ENCODE peak calls at places on chromosomes 12 and 14, in eight cellular contexts. M is neural progenitor cell, O is left ventricle myocardium inferior, U is RWPE2, Q is uterus, W is mesenchymal stem cell, Z is stomach, X is endodermal cell. Y is an unnamed sample.
A peak's percentile ranks its signal among the peaks of the same experiment; 100 is the strongest.

GRCh38 chr12:4119157-4119761 is 154.3 kb upstream of the CCND2 start:
- DNase-seq in O (no peak), U (peak; percentile 34), M (no peak), W (no peak), Z (no peak), Q (no peak), X (no peak), Y (peak; percentile 42)

GRCh38 chr14:85415015-85415712 is 114.8 kb upstream of the FLRT2 start:
- DNase-seq in M (no peak), O (peak; percentile 15), Z (no peak), Q (peak; percentile 47), W (peak; percentile 85), X (peak; percentile 67), U (peak; percentile 92), Y (peak; percentile 80)

GRCh38 chr14:72683787-72684186 is 210.1 kb downstream of the DPF3 start:
- DNase-seq in M (no peak), O (no peak), Q (no peak), W (no peak), U (no peak), Z (no peak), X (no peak), Y (no peak)

GRCh38 chr14:76920572-76921175 is 94.5 kb downstream of the LRRC74A start:
- DNase-seq in M (peak; percentile 51), Q (no peak), Z (no peak), O (no peak), U (no peak), W (peak; percentile 54), X (no peak), Y (peak; percentile 83)

GRCh38 chr14:74945261-74945851 is 10.0 kb downstream of the PGF start:
- DNase-seq in Q (no peak), X (peak; percentile 95), M (peak; percentile 79), W (peak; percentile 53), U (no peak), O (no peak), Z (no peak), Y (peak; percentile 63)

GRCh38 chr14:90132821-90133570 is 71.2 kb downstream of the KCNK13 start:
- DNase-seq in Z (no peak), O (no peak), U (no peak), Q (no peak), M (no peak), X (no peak), W (peak; percentile 1), Y (peak; percentile 70)

GRCh38 chr12:51118706-51119105 is 35.3 kb upstream of the CSRNP2 start:
- DNase-seq in U (no peak), M (no peak), O (no peak), X (no peak), Z (no peak), Q (no peak), W (no peak), Y (no peak)

GRCh38 chr14:46820291-46820690 is 168.7 kb upstream of the RPL10L start:
- DNase-seq in Z (no peak), U (no peak), X (peak; percentile 49), M (no peak), Q (no peak), O (no peak), W (no peak), Y (no peak)

GRCh38 chr12:70180140-70180539 is 63.1 kb upstream of the CNOT2 start:
- DNase-seq in W (no peak), Q (no peak), M (peak; percentile 3), O (no peak), U (no peak), Z (no peak), X (no peak), Y (no peak)

GRCh38 chr12:17478908-17479673 is 610.9 kb downstream of the RERGL start:
- DNase-seq in X (no peak), W (no peak), M (no peak), O (no peak), U (no peak), Q (no peak), Z (no peak), Y (peak; percentile 13)

GRCh38 chr14:74905595-74906142 is 17.4 kb downstream of the RPS6KL1 start:
- DNase-seq in X (peak; percentile 91), M (peak; percentile 81), W (peak; percentile 58), Q (peak; percentile 75), U (no peak), Z (peak; percentile 77), O (peak; percentile 72), Y (peak; percentile 73)

GRCh38 chr14:21714318-21714929 is 40.8 kb upstream of the OR4E1 start:
- DNase-seq in X (no peak), Z (no peak), Q (no peak), M (no peak), O (no peak), W (no peak), U (no peak), Y (no peak)

GRCh38 chr14:21711360-21711961 is 37.8 kb upstream of the OR4E1 start:
- DNase-seq in M (peak; percentile 45), Q (no peak), O (no peak), W (peak; percentile 65), X (peak; percentile 50), Z (no peak), U (no peak), Y (peak; percentile 54)

DNA sequence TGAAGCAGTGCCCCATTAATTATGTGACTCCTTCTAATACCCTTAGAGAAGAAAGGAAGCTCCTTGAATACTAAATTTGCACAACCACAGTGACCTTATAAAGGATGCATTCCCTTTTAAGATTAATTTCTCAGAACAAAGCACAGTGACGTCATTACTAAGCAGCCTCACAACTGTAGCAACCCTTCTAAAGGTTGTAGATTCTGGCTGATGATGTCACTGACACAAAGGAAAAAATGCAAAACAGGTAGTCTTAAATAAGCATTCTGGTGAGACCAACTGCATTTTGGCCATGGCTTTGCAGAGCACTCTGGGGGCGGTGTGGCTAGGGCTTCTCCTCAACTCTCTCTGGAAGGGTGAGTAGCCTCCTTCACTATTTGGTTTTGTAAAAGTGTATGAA is 38.4 kb upstream of the OR4E1 start:
- DNase-seq in X (no peak), Z (no peak), O (no peak), U (no peak), Q (no peak), M (no peak), W (no peak), Y (no peak)
- H3K4me3 ChIP-seq in X (no peak overlapping the region), Z (no peak overlapping the region), O (no peak overlapping the region), U (no peak overlapping the region), Q (no peak overlapping the region), M (no peak overlapping the region), W (no peak overlapping the region), Y (no peak overlapping the region)

DNA sequence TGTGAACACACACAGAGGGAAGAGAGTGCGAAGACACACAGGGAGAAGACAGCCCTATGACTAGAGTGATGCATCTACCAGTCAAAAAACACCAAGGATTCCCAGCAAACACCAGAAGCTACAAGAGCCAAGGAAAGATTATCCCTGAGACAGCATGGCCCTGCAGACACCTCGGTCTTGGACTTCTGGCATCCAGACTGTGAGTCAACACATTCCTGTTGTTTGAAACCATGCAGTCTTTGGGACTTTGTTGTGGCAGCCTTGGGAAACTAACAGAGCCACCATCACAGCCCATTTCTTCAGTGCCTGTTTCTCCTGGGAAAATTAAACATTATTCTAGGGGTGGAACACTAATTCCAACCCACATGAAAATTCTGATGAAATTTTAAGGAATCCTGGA is 220.6 kb downstream of the GXYLT1 start:
- DNase-seq in U (no peak), Z (no peak), M (no peak), W (no peak), O (no peak), Q (no peak), X (no peak), Y (no peak)
- H3K27ac ChIP-seq in U (no peak overlapping the region), Z (no peak overlapping the region), M (no peak overlapping the region), W (no peak overlapping the region), O (no peak overlapping the region), Q (no peak overlapping the region), X (no peak overlapping the region), Y (no peak overlapping the region)

DNA sequence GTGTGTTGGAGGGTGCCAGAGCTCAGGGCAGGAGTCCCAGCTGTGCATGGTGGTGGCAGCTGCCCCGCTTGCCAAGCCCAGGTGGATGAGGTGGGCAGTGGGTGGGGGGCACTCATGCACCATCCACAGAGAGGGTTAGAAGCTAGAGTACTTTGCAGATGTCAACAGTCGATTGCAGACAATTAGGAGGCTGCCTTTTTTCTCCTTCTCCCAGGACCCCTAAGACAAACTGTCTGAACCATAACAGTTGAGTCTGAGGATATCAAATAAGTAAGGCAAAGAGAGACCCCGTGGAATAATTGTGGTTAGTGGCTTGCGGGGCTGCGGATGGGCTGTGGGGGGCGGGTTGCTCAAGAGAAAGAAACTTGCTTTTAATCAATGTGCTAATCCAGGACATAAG is 926.1 kb downstream of the VRK1 start:
- DNase-seq in U (no peak), M (no peak), Q (no peak), W (no peak), O (no peak), X (no peak), Z (no peak), Y (no peak)
- H3K4me1 ChIP-seq in U (no peaks in the 10 kb centered on the region), M (no peaks in the 10 kb centered on the region), Q (no peaks in the 10 kb centered on the region), W (no peaks in the 10 kb centered on the region), O (no peaks in the 10 kb centered on the region), X (no peaks in the 10 kb centered on the region), Z (no peaks in the 10 kb centered on the region), Y (no peaks in the 10 kb centered on the region)

DNA sequence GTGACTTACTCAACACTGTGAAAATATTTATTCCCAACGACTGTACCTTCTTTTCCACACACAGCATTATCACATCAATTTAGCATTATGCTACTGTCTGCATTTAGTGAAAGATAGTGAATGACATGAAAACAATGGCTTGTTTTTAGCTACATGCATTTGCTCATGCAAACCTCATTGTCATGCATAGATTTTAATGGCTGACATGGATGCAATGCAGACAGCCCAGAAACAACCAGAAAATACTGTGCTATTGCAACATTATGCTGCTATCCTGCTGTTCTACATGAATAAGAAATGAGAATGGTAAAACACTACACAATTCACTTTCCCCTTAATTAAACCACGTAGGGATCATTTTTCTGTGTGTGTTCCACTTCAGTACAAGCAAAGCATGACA is 90.8 kb downstream of the LIN7A start:
- DNase-seq in M (no peak), Z (no peak), U (no peak), X (no peak), W (no peak), O (no peak), Q (no peak), Y (no peak)
- H3K4me3 ChIP-seq in M (no peak overlapping the region), Z (no peak overlapping the region), U (no peak overlapping the region), X (no peak overlapping the region), W (no peak overlapping the region), O (no peak overlapping the region), Q (no peak overlapping the region), Y (no peak overlapping the region)

GRCh38 chr12:124396544-124397398 is 101.9 kb downstream of the RFLNA start:
- DNase-seq in U (no peak), M (no peak), W (no peak), Q (no peak), O (peak; percentile 79), X (no peak), Z (peak; percentile 96), Y (no peak)
- H3K27ac ChIP-seq in U (peak overlapping the region; percentile 99), M (no peak overlapping the region), W (no peak overlapping the region), Q (peak overlapping the region; percentile 72), O (peak overlapping the region; percentile 98), X (no peak overlapping the region), Z (peak overlapping the region; percentile 90), Y (no peak overlapping the region)

Y was measured in SJCRH30.